ENCODE peak calls at places on chromosomes 13 and 19, in seven cellular contexts. K, A, Y, E, Z, X and T are unnamed samples.

GRCh38 chr13:94431569-94431968 is 47.9 kb downstream of the DCT start:
- DNase-seq in X (no peak), Z (no peak), Y (no peak), E (no peak), A (peak), K (peak), T (no peak)

GRCh38 chr13:91123456-91124127 is 223.9 kb upstream of the MIR17HG start:
- DNase-seq in Y (no peak), E (no peak), Z (no peak), A (no peak), X (no peak), K (no peak), T (peak)

GRCh38 chr13:47858678-47859050 is 142.4 kb downstream of the SUCLA2 start:
- DNase-seq in Z (no peak), Y (no peak), K (peak), A (peak), E (no peak), X (no peak), T (no peak)

GRCh38 chr19:39400997-39401548 is 5.6 kb upstream of the ZFP36 start:
- DNase-seq in A (no peak), X (no peak), K (no peak), E (peak), Y (no peak), Z (no peak), T (no peak)

GRCh38 chr19:17879466-17879865 is 7.7 kb downstream of the SLC5A5 start:
- DNase-seq in K (no peak), A (no peak), X (no peak), Y (no peak), E (no peak), Z (no peak), T (no peak)

GRCh38 chr19:18490719-18491118 is 31.2 kb downstream of the ELL start:
- DNase-seq in E (no peak), Z (no peak), Y (no peak), A (no peak), X (no peak), K (no peak), T (no peak)

GRCh38 chr19:46451352-46451751 is 20.0 kb downstream of the PNMA8A start:
- DNase-seq in A (no peak), Y (no peak), E (no peak), Z (no peak), X (no peak), K (no peak), T (no peak)

GRCh38 chr19:51552996-51553725 is 17.9 kb upstream of the ZNF175 start:
- DNase-seq in Y (peak), X (peak), E (peak), Z (peak), A (peak), K (peak), T (peak)

GRCh38 chr19:42068361-42068755 is 1.6 kb downstream of the GRIK5 start:
- DNase-seq in K (no peak), Z (no peak), E (no peak), X (no peak), Y (no peak), A (no peak), T (no peak)

GRCh38 chr13:79492918-79493594 is 12.1 kb downstream of the NDFIP2 start:
- DNase-seq in K (no peak), Y (no peak), E (no peak), A (no peak), X (no peak), Z (no peak), T (no peak)

GRCh38 chr19:32674153-32674958 is 624 bp downstream of the ANKRD27 start:
- DNase-seq in K (no peak), A (no peak), E (no peak), X (no peak), Y (no peak), Z (peak), T (no peak)

GRCh38 chr19:21698215-21698614 is 69.2 kb downstream of the ZNF100 start:
- DNase-seq in X (no peak), E (peak), K (peak), A (peak), Z (no peak), Y (no peak), T (no peak)

GRCh38 chr13:76879211-76879875 is 6.9 kb downstream of the KCTD12 start:
- DNase-seq in A (peak), Y (peak), E (no peak), X (peak), K (peak), Z (peak), T (peak)

GRCh38 chr19:22545751-22546150 is 88.4 kb upstream of the ZNF492 start:
- DNase-seq in E (peak), Y (peak), A (peak), Z (no peak), K (no peak), X (no peak), T (peak)

GRCh38 chr19:17936379-17936778 is 3.6 kb downstream of the CCDC124 start:
- DNase-seq in X (no peak), E (no peak), K (no peak), Z (no peak), Y (no peak), A (no peak), T (no peak)

GRCh38 chr13:56501750-56502149 is 639.0 kb upstream of the PRR20A start:
- DNase-seq in E (no peak), Z (no peak), X (no peak), K (no peak), Y (no peak), A (no peak), T (no peak)

GRCh38 chr19:51094696-51095279 is 12.1 kb upstream of the KLK14 start:
- DNase-seq in Z (no peak), Y (peak), K (no peak), E (peak), X (no peak), A (no peak), T (peak)

GRCh38 chr19:18789883-18790565 is 1.1 kb downstream of the COMP start:
- DNase-seq in X (no peak), K (no peak), E (no peak), Z (no peak), A (peak), Y (peak), T (peak)

GRCh38 chr13:102892504-102892903 is 46.7 kb downstream of the ERCC5 start:
- DNase-seq in E (no peak), K (no peak), A (no peak), Z (no peak), X (no peak), Y (no peak), T (no peak)

GRCh38 chr13:51832471-51833152 is 12.4 kb downstream of the TMEM272 start:
- DNase-seq in E (peak), Y (peak), A (peak), Z (peak), K (peak), X (no peak), T (peak)

GRCh38 chr19:10305139-10305806 is 4.3 kb downstream of the ZGLP1 start:
- DNase-seq in X (no peak), A (no peak), Z (no peak), Y (no peak), E (no peak), K (peak), T (no peak)

GRCh38 chr13:75760182-75760981 is 124.3 kb downstream of the LMO7 start:
- DNase-seq in A (peak), Z (no peak), X (peak), E (no peak), K (no peak), Y (no peak), T (peak)

GRCh38 chr13:49579501-49579900 is 5.9 kb downstream of the RCBTB1 start:
- DNase-seq in Y (no peak), E (no peak), A (no peak), K (no peak), X (no peak), Z (no peak), T (no peak)

GRCh38 chr13:76725211-76725610 is 161.0 kb downstream of the KCTD12 start:
- DNase-seq in K (peak), Z (no peak), Y (no peak), X (no peak), E (no peak), A (peak), T (no peak)

DNA sequence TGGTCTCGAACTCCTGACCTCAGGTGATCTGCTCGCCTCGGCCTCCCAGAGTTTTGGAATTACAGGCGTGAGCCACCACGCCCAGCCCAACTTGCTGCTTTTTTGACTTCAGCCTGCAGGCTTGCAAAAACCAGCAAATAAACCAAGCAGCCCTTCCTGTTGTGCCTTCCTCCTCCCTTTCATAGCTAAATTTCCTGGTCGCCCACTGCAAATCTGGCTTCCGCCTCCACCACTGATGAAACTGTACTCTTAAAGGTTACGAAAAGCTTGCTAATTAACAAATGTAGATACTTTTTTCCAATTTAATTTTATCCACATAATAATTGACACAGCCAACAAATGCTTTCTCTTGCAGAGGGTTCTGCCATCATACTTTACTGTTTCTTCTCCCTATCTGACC is 8.1 kb upstream of the RASL11A start:
- DNase-seq in Y (no peak), Z (no peak), A (no peak), X (no peak), K (no peak), E (no peak), T (no peak)
- TF ChIP-seq CTCF in Y (no peak), Z (no peak), A (no peak), X (no peak), K (no peak), E (no peak), T (no peak)

GRCh38 chr19:45404557-45405434 is at the start of gene PPP1R13L:
- DNase-seq in K (peak), X (peak), A (peak), Y (peak), E (peak), Z (no peak), T (peak)

GRCh38 chr19:45403272-45403671 is 1.6 kb downstream of the PPP1R13L start:
- DNase-seq in Z (no peak), K (no peak), E (no peak), X (no peak), A (no peak), Y (no peak), T (no peak)

GRCh38 chr19:45403781-45404556 is 900 bp downstream of the PPP1R13L start:
- DNase-seq in Y (peak), K (peak), X (no peak), A (peak), Z (peak), E (peak), T (peak)

GRCh38 chr19:45401815-45402468 is 2.9 kb downstream of the PPP1R13L start:
- DNase-seq in Z (no peak), E (no peak), K (no peak), Y (no peak), A (no peak), X (no peak), T (no peak)

DNA sequence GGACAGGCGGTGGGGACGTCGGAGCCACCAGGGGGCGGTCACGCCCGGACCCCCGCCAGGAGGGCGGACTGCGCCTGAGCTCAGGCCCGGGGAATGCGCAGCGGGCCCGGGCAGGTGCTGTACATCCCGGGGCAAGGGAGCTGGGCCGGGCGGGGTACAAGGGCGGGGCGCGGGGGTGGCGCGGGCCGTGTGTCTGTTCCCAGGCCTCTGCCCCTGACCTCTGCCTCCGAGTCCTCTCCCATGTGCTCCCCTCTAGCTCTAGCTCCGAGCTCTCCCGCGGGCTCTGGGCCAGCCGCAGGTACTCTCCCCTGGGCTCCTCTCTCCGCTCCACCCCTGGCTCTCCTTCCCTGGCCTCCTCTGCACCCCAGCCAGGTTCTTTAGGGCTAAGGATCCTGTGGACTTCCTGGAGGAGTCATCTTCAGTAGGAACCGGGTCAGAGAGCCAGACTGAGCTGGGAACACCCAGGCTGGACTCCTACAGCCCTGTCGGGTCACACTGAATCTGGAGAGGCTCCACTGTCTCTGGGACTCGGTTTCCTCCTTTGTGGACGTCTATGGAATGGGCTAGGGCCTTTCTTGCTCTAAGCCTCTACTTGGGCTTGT is 2.3 kb downstream of the PPP1R13L start:
- DNase-seq in X (peak), Z (no peak), Y (peak), K (peak), E (no peak), A (no peak), T (peak)
- TF ChIP-seq CTCF in X (peak), Z (peak), Y (peak), K (peak), E (peak), A (no peak), T (peak)

GRCh38 chr19:28244966-28245365 is 968.0 kb downstream of the UQCRFS1 start:
- DNase-seq in K (no peak), E (no peak), X (no peak), Y (no peak), Z (no peak), A (no peak), T (no peak)

GRCh38 chr19:28242317-28242927 is 970.5 kb downstream of the UQCRFS1 start:
- DNase-seq in E (peak), A (peak), Z (peak), K (peak), X (no peak), Y (peak), T (peak)

GRCh38 chr19:28234637-28235036 is 978.3 kb downstream of the UQCRFS1 start:
- DNase-seq in X (no peak), Z (no peak), K (peak), A (peak), Y (no peak), E (no peak), T (no peak)

GRCh38 chr19:28235606-28236125 is 977.3 kb downstream of the UQCRFS1 start:
- DNase-seq in Y (no peak), X (no peak), K (no peak), E (no peak), Z (no peak), A (no peak), T (no peak)

GRCh38 chr19:28239270-28239669 is 973.7 kb downstream of the UQCRFS1 start:
- DNase-seq in Z (no peak), Y (no peak), A (peak), K (no peak), E (peak), X (no peak), T (no peak)
- TF ChIP-seq CTCF in Z (no peak), Y (no peak), A (peak), K (peak), E (peak), X (no peak), T (no peak)

GRCh38 chr13:44104969-44105368 is 225.3 kb downstream of the LACC1 start:
- DNase-seq in Y (no peak), E (no peak), X (no peak), K (no peak), Z (no peak), A (no peak), T (no peak)

GRCh38 chr13:44108345-44108858 is 228.7 kb downstream of the LACC1 start:
- DNase-seq in K (no peak), Y (no peak), Z (no peak), E (no peak), A (no peak), X (no peak), T (no peak)

GRCh38 chr13:44107357-44108121 is 227.8 kb downstream of the LACC1 start:
- DNase-seq in X (no peak), Y (no peak), Z (no peak), E (no peak), K (no peak), A (no peak), T (no peak)

GRCh38 chr13:44103721-44104490 is 224.2 kb downstream of the LACC1 start:
- DNase-seq in A (no peak), K (no peak), Z (no peak), E (no peak), Y (no peak), X (peak), T (no peak)

GRCh38 chr13:44106231-44107152 is 226.8 kb downstream of the LACC1 start:
- DNase-seq in X (no peak), A (peak), Y (no peak), K (no peak), Z (no peak), E (no peak), T (no peak)
- TF ChIP-seq CTCF in X (no peak), A (no peak), Y (no peak), K (no peak), Z (no peak), E (no peak), T (no peak)

DNA sequence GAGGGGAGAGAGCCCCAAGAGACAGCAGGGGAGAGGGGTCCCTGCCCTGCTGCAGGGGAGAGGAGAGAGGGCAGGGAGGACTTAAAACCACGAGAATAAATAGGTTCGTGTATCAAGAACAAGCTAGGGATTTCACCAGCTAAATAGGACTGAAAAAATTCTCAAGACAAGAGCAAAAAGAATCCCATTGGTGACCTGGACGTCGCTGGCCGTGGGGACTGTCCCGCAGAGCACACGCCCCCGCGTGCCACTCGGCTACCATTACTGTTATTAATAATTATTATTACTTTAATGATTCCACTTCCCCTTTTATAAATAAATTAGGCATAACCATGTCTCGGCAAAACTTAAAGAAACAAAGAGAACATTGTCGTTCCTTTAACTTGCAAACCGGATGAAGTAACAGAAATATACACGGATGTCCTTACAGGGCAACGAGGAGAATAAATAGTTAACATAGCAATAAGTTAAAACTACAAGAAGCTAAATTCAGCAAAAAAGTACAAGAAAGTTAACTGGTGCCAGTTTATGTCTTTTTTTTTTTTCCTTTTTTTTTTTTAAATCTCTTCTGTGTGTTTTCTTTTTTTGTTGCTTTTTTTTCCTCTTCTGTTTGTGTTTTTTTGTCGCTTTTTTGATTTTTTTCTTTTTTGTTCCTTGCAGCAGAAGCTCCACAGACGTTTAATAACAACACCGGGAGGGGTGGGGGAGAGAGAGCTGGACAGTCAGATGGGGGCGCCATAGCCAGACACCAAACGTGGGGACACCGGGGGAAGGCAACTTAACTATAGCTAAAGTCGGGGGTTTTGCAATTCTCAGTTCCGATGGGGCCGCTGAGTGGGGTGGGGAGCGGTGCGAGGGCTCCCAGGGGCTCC is 16.7 kb downstream of the PRKCSH start:
- DNase-seq in Z (no peak), Y (peak), E (peak), A (peak), K (no peak), X (no peak), T (peak)
- TF ChIP-seq CTCF in Z (no peak), Y (peak), E (peak), A (peak), K (no peak), X (no peak), T (no peak)

GRCh38 chr19:15252398-15253018 is 20.3 kb upstream of the EPHX3 start:
- DNase-seq in E (no peak), X (peak), Z (no peak), A (peak), Y (no peak), K (peak), T (no peak)
- TF ChIP-seq CTCF in E (peak), X (peak), Z (no peak), A (peak), Y (no peak), K (peak), T (no peak)

DNA sequence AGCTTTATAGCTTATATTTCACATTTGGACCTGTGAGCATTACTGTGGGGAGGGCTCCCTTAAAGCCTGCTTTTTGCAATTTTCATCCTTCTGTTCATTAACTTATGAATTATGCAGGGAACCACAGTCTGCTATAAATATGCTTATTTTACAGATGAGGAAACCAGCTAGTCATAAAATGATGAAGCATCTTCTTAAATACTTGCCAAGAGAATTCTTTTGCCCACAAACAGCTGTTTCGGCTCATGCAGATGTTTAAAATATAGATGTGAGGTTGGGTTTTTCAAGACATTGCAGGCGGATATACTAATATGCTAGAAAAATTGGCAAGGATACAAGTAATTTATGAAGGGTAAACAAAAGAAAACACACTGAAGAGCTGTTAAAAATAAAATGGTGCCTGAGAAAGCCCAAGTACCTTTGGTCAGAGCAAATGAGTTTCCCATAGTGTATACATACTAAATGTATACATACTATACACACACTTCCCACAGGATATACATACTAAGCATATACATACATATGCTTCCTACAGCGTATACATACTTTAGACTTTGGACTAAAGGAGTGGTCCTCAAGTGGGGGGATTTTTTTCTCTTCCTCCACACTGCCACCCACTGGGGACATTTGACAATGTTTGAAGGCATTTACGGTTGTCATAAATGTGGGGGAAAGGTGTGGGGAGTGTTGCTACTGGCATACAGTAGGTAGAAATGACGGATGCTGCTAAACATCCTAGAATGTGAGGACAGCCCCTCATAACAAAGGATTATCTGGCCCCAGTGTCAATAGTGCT is 164.9 kb upstream of the CSNK1A1L start:
- DNase-seq in K (peak), Y (no peak), A (no peak), X (no peak), Z (no peak), E (no peak), T (no peak)
- TF ChIP-seq CTCF in K (no peak), Y (no peak), A (no peak), X (no peak), Z (no peak), E (peak), T (no peak)

GRCh38 chr19:40423938-40424337 is 1.9 kb downstream of the SERTAD1 start:
- DNase-seq in A (no peak), X (no peak), E (no peak), Z (no peak), K (no peak), Y (no peak), T (no peak)
- TF ChIP-seq CTCF in A (no peak), X (no peak), E (no peak), Z (no peak), K (no peak), Y (no peak), T (no peak)

GRCh38 chr13:32259116-32259515 is 56.0 kb downstream of the ZAR1L start:
- DNase-seq in E (no peak), A (no peak), K (no peak), Y (no peak), Z (no peak), X (no peak), T (no peak)
- TF ChIP-seq CTCF in E (peak), A (peak), K (no peak), Y (no peak), Z (no peak), X (no peak), T (no peak)

GRCh38 chr19:6738726-6739389 is 622 bp upstream of the TRIP10 start:
- DNase-seq in A (no peak), Y (no peak), K (no peak), E (peak), X (peak), Z (no peak), T (no peak)
- TF ChIP-seq CTCF in A (no peak), Y (no peak), K (no peak), E (peak), X (no peak), Z (peak), T (no peak)